ENCODE peak calls at places on chromosomes 13 and 19, in five cellular contexts. One of them, this sample, is unnamed.

GRCh38 chr13:48235100-48235813 is 2.3 kb downstream of the ITM2B start:
- DNase-seq in HL-60: no peak
- DNase-seq in RWPE2: no peak
- DNase-seq in astrocyte of the spinal cord: peak; percentile 44
- DNase-seq in AG04449: no peak
- DNase-seq in this sample: no peak

GRCh38 chr19:5665781-5666513 is 14.4 kb downstream of the MICOS13 start:
- DNase-seq in HL-60: no peak
- DNase-seq in RWPE2: no peak
- DNase-seq in astrocyte of the spinal cord: peak; percentile 65
- DNase-seq in AG04449: peak; percentile 34
- DNase-seq in this sample: no peak

GRCh38 chr13:98970293-98970692 is 7.6 kb downstream of the DOCK9 start:
- DNase-seq in HL-60: no peak
- DNase-seq in RWPE2: no peak
- DNase-seq in astrocyte of the spinal cord: no peak
- DNase-seq in AG04449: no peak
- DNase-seq in this sample: no peak

GRCh38 chr13:84487681-84488080 is 605.4 kb upstream of the SLITRK1 start:
- DNase-seq in HL-60: no peak
- DNase-seq in RWPE2: no peak
- DNase-seq in astrocyte of the spinal cord: no peak
- DNase-seq in AG04449: no peak
- DNase-seq in this sample: no peak

GRCh38 chr13:31008400-31009115 is 76.1 kb downstream of the TEX26 start:
- DNase-seq in HL-60: no peak
- DNase-seq in RWPE2: no peak
- DNase-seq in astrocyte of the spinal cord: peak; percentile 42
- DNase-seq in AG04449: no peak
- DNase-seq in this sample: no peak

GRCh38 chr13:50829226-50829625 is 14.3 kb downstream of the DLEU7 start:
- DNase-seq in HL-60: no peak
- DNase-seq in RWPE2: no peak
- DNase-seq in astrocyte of the spinal cord: no peak
- DNase-seq in AG04449: no peak
- DNase-seq in this sample: no peak

GRCh38 chr13:34156841-34157365 is 339.0 kb downstream of the RFC3 start:
- DNase-seq in HL-60: peak; percentile 20
- DNase-seq in RWPE2: peak; percentile 94
- DNase-seq in astrocyte of the spinal cord: peak; percentile 96
- DNase-seq in AG04449: peak; percentile 61
- DNase-seq in this sample: no peak

GRCh38 chr13:39600766-39601165 is 2.2 kb downstream of the LHFPL6 start:
- DNase-seq in HL-60: no peak
- DNase-seq in RWPE2: no peak
- DNase-seq in astrocyte of the spinal cord: peak; percentile 47
- DNase-seq in AG04449: no peak
- DNase-seq in this sample: peak; percentile 23

GRCh38 chr19:21586341-21587116 is 81.1 kb downstream of the ZNF429 start:
- DNase-seq in HL-60: no peak
- DNase-seq in RWPE2: no peak
- DNase-seq in astrocyte of the spinal cord: no peak
- DNase-seq in AG04449: no peak
- DNase-seq in this sample: peak; percentile 10

GRCh38 chr13:59991395-59991794 is 172.3 kb downstream of the DIAPH3 start:
- DNase-seq in HL-60: no peak
- DNase-seq in RWPE2: no peak
- DNase-seq in astrocyte of the spinal cord: no peak
- DNase-seq in AG04449: no peak
- DNase-seq in this sample: no peak

GRCh38 chr13:97856001-97856675 is 97.3 kb upstream of the IPO5 start:
- DNase-seq in HL-60: no peak
- DNase-seq in RWPE2: no peak
- DNase-seq in astrocyte of the spinal cord: no peak
- DNase-seq in AG04449: no peak
- DNase-seq in this sample: peak; percentile 11

GRCh38 chr19:46659151-46660007 is 1.6 kb downstream of the DACT3 start:
- DNase-seq in HL-60: no peak
- DNase-seq in RWPE2: no peak
- DNase-seq in astrocyte of the spinal cord: no peak
- DNase-seq in AG04449: no peak
- DNase-seq in this sample: peak; percentile 39

GRCh38 chr13:41304551-41304950 is 6.5 kb upstream of the NAA16 start:
- DNase-seq in HL-60: no peak
- DNase-seq in RWPE2: no peak
- DNase-seq in astrocyte of the spinal cord: no peak
- DNase-seq in AG04449: no peak
- DNase-seq in this sample: no peak

GRCh38 chr19:44576843-44577565 is 36.4 kb upstream of the IGSF23 start:
- DNase-seq in HL-60: no peak
- DNase-seq in RWPE2: no peak
- DNase-seq in astrocyte of the spinal cord: peak; percentile 32
- DNase-seq in AG04449: no peak
- DNase-seq in this sample: no peak

GRCh38 chr13:106063591-106064308 is 471.7 kb downstream of the EFNB2 start:
- DNase-seq in HL-60: no peak
- DNase-seq in RWPE2: no peak
- DNase-seq in astrocyte of the spinal cord: peak; percentile 67
- DNase-seq in AG04449: peak; percentile 26
- DNase-seq in this sample: no peak

GRCh38 chr19:33492951-33493350 is 28.6 kb downstream of the PEPD start:
- DNase-seq in HL-60: no peak
- DNase-seq in RWPE2: peak; percentile 14
- DNase-seq in astrocyte of the spinal cord: no peak
- DNase-seq in AG04449: no peak
- DNase-seq in this sample: no peak

GRCh38 chr19:46555684-46556083 is 45.4 kb upstream of the CALM3 start:
- DNase-seq in HL-60: no peak
- DNase-seq in RWPE2: no peak
- DNase-seq in astrocyte of the spinal cord: no peak
- DNase-seq in AG04449: no peak
- DNase-seq in this sample: no peak

DNA sequence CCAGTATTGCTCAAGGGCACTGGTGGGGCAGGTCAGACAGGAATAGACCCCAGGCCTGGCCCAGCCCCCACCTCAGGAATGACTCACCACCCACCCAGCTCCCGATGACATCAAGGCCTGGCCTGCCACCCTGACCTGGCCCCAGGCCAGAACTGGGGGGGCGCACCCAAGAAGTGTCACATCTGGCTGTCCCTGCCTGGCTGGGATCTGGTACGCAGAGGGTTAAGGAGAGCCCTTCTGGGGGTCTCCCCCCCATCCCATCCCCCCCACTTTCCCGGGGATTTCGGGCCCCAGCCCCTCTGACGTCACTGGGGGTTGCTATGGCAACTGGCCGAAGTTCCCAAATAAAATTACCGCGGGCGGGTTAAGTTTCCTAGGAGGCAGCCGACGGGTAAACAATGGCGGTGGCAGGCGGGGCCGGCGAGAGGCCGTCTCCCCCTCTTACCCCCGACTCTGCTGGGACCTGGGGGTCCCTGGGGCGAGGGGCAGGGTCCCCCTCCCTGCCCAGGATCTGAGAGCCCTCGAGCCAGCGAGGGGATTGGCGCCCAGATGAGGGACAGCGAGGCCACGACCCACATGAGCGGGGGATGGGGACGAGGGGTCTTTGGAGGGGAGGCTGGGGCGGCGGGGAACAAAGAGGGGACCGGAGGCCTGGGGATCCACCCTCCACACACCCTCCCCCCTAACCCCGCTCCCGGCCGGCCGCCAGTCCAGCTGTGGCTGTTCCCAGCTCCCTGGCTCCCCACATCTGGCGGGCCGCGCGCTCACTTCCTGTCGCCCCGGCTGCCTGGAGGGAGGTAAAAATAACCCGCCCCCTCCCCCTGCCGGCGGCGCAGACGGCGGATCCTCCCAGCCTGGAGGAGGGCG is 29.7 kb upstream of the NANOS3 start:
- DNase-seq in HL-60: peak; percentile 89
- DNase-seq in RWPE2: peak; percentile 95
- DNase-seq in astrocyte of the spinal cord: peak; percentile 97
- DNase-seq in AG04449: no peak
- DNase-seq in this sample: peak; percentile 80
- TF ChIP-seq CTCF in HL-60: no peak
- TF ChIP-seq CTCF in RWPE2: no peak
- TF ChIP-seq CTCF in astrocyte of the spinal cord: peak; percentile 7
- TF ChIP-seq CTCF in AG04449: peak; percentile 20
- TF ChIP-seq CTCF in this sample: peak; percentile 40

GRCh38 chr13:107907065-107907464 is 308.3 kb downstream of the LIG4 start:
- DNase-seq in HL-60: no peak
- DNase-seq in RWPE2: no peak
- DNase-seq in astrocyte of the spinal cord: peak; percentile 7
- DNase-seq in AG04449: no peak
- DNase-seq in this sample: no peak
- TF ChIP-seq CTCF in HL-60: no peak
- TF ChIP-seq CTCF in RWPE2: no peak
- TF ChIP-seq CTCF in astrocyte of the spinal cord: no peak
- TF ChIP-seq CTCF in AG04449: no peak
- TF ChIP-seq CTCF in this sample: no peak

DNA sequence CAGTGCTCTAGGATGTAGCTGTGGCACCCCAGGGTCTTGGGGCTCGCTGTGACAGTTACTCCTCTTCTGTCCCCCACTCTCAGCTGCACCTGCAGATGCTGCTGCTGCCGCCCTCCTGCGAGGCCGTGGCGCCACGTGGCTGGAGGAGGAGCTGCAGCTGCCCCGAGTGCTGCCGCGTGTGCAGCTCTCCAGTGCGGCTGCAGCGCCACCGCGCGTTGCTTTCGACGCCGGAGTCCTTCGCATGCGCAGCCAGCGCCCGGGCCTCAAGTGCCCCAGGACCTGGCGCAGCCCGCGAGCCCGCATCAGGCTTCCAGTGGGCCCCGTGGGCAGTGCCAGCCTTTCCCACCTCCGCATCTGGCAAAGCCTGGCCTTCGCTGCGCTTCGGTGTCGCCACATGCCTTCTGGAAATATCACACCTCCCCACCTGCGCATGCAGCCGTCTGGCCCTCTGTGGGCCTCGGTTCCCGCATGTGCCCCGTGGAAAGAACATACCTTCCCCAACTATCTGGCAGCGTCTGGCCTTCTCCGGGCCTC is 692 bp upstream of the ZNF580 start:
- DNase-seq in HL-60: no peak
- DNase-seq in RWPE2: no peak
- DNase-seq in astrocyte of the spinal cord: peak; percentile 59
- DNase-seq in AG04449: no peak
- DNase-seq in this sample: no peak
- TF ChIP-seq CTCF in HL-60: no peak
- TF ChIP-seq CTCF in RWPE2: peak; percentile 49
- TF ChIP-seq CTCF in astrocyte of the spinal cord: peak; percentile 33
- TF ChIP-seq CTCF in AG04449: peak; percentile 71
- TF ChIP-seq CTCF in this sample: no peak

GRCh38 chr19:13872695-13873389 is 4.1 kb upstream of the NANOS3 start:
- DNase-seq in HL-60: no peak
- DNase-seq in RWPE2: no peak
- DNase-seq in astrocyte of the spinal cord: no peak
- DNase-seq in AG04449: no peak
- DNase-seq in this sample: peak; percentile 46
- TF ChIP-seq CTCF in HL-60: no peak
- TF ChIP-seq CTCF in RWPE2: no peak
- TF ChIP-seq CTCF in astrocyte of the spinal cord: peak; percentile 35
- TF ChIP-seq CTCF in AG04449: no peak
- TF ChIP-seq CTCF in this sample: no peak

GRCh38 chr13:42660367-42660965 is 86.5 kb downstream of the TNFSF11 start:
- DNase-seq in HL-60: no peak
- DNase-seq in RWPE2: no peak
- DNase-seq in astrocyte of the spinal cord: peak; percentile 30
- DNase-seq in AG04449: no peak
- DNase-seq in this sample: no peak
- TF ChIP-seq CTCF in HL-60: no peak
- TF ChIP-seq CTCF in RWPE2: peak; percentile 55
- TF ChIP-seq CTCF in astrocyte of the spinal cord: peak; percentile 35
- TF ChIP-seq CTCF in AG04449: peak; percentile 11
- TF ChIP-seq CTCF in this sample: no peak

DNA sequence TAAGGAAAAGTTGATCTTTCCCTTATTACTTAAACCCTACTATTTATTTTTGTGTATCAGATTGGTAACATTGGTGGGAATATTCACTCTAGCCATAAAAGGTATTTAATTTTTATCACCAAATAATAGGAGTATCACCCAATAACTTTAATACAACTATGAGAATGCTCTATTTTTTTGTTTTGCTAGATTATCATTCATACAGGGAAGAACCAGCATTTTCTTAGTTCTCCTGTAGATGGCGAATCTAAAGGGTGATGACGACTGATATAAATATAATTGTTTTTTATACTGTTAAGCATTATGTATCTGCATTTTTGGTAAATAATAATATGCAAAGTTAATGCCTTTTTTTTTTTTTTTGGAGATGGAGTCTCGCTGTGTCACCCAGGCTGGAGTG is 7.9 kb upstream of the FRY start:
- DNase-seq in HL-60: no peak
- DNase-seq in RWPE2: no peak
- DNase-seq in astrocyte of the spinal cord: no peak
- DNase-seq in AG04449: no peak
- DNase-seq in this sample: no peak
- TF ChIP-seq CTCF in HL-60: no peak
- TF ChIP-seq CTCF in RWPE2: peak; percentile 31
- TF ChIP-seq CTCF in astrocyte of the spinal cord: peak; percentile 31
- TF ChIP-seq CTCF in AG04449: peak; percentile 8
- TF ChIP-seq CTCF in this sample: peak; percentile 36

DNA sequence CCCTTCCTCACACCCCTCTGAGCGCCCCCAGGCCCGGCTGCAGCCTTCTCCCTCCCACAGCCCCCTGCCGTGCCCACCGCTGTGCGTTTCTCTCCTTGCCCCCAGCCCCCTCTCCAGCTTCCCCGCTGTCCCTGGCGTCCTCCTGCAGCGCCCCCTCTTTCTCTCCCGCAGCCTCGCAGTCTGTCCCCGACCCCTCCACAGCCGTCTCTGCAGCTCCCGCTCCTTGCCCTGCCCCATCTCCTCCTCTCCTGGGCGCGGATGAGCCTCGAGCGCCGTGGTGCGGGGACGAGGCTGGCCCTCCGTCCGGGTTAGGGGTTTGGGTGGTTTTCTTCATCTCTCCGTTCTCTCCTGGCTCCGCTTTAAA is 1.1 kb downstream of the KMT5C start:
- DNase-seq in HL-60: no peak
- DNase-seq in RWPE2: no peak
- DNase-seq in astrocyte of the spinal cord: no peak
- DNase-seq in AG04449: no peak
- DNase-seq in this sample: peak; percentile 25
- TF ChIP-seq CTCF in HL-60: no peak
- TF ChIP-seq CTCF in RWPE2: peak; percentile 22
- TF ChIP-seq CTCF in astrocyte of the spinal cord: peak; percentile 36
- TF ChIP-seq CTCF in AG04449: peak; percentile 43
- TF ChIP-seq CTCF in this sample: no peak

DNA sequence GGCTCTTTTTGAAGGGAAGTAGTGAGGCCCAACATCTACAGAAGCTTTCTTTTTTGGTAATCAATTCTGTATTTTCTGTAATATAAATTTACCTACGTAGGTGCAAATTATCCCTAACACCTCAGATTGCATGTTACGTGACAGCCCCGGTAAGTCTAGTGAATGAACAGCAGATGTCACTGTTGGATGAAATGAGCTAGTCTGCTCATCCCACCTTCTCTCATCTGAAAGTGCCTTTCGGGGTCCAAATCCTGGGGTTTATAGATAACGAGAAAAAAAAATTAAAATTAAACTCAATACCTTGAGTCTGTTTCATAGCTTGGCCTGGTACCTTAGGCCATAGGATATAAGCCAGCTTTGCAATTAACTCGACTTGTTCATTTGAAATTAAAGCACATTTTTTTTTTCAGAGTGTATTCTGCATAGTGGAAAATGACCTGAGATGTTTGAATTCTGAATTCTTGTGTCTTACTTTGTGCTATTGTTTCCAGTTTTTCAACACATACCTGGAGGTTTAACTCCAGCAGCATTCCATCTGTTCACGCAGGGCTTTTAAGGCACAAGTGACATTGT is 548.2 kb downstream of the GPC5 start:
- DNase-seq in HL-60: no peak
- DNase-seq in RWPE2: no peak
- DNase-seq in astrocyte of the spinal cord: peak; percentile 8
- DNase-seq in AG04449: no peak
- DNase-seq in this sample: peak; percentile 2
- TF ChIP-seq CTCF in HL-60: peak; percentile 35
- TF ChIP-seq CTCF in RWPE2: peak; percentile 78
- TF ChIP-seq CTCF in astrocyte of the spinal cord: peak; percentile 70
- TF ChIP-seq CTCF in AG04449: no peak
- TF ChIP-seq CTCF in this sample: peak; percentile 74

This sample was measured in neural crest cell.